ENCODE peak calls at places on chromosome 9, in nine cellular contexts. One of them, this sample, is unnamed.

GRCh38 chr9:36858805-36859375 is 175.2 kb downstream of the PAX5 start:
- DNase-seq in memory B cell: no peak
- DNase-seq in stimulated activated CD8-positive, alpha-beta memory T cell treated with anti-CD3 and anti-CD28 coated beads, Interleukin-2, amount 100 ng/mL, for 1 hour: no peak
- DNase-seq in pons: no peak
- DNase-seq in GM13976: no peak
- DNase-seq in GM12865: no peak
- DNase-seq in mesothelial cell of epicardium: no peak
- DNase-seq in amygdala: no peak
- DNase-seq in NCI-H345: no peak
- DNase-seq in this sample: no peak

GRCh38 chr9:74861773-74862172 is 25.9 kb downstream of the TRPM6 start:
- DNase-seq in memory B cell: no peak
- DNase-seq in stimulated activated CD8-positive, alpha-beta memory T cell treated with anti-CD3 and anti-CD28 coated beads, Interleukin-2, amount 100 ng/mL, for 1 hour: no peak
- DNase-seq in pons: no peak
- DNase-seq in GM13976: no peak
- DNase-seq in GM12865: no peak
- DNase-seq in mesothelial cell of epicardium: no peak
- DNase-seq in amygdala: no peak
- DNase-seq in NCI-H345: no peak
- DNase-seq in this sample: no peak

GRCh38 chr9:16530669-16531461 is 339.6 kb downstream of the BNC2 start:
- DNase-seq in memory B cell: no peak
- DNase-seq in stimulated activated CD8-positive, alpha-beta memory T cell treated with anti-CD3 and anti-CD28 coated beads, Interleukin-2, amount 100 ng/mL, for 1 hour: no peak
- DNase-seq in pons: no peak
- DNase-seq in GM13976: no peak
- DNase-seq in GM12865: peak
- DNase-seq in mesothelial cell of epicardium: no peak
- DNase-seq in amygdala: no peak
- DNase-seq in NCI-H345: no peak
- DNase-seq in this sample: no peak

GRCh38 chr9:8856686-8857329 is 1057.2 kb upstream of the DMAC1 start:
- DNase-seq in memory B cell: no peak
- DNase-seq in stimulated activated CD8-positive, alpha-beta memory T cell treated with anti-CD3 and anti-CD28 coated beads, Interleukin-2, amount 100 ng/mL, for 1 hour: no peak
- DNase-seq in pons: no peak
- DNase-seq in GM13976: no peak
- DNase-seq in GM12865: no peak
- DNase-seq in mesothelial cell of epicardium: peak
- DNase-seq in amygdala: no peak
- DNase-seq in NCI-H345: peak
- DNase-seq in this sample: no peak

GRCh38 chr9:135221951-135222631 is 134.6 kb downstream of the OLFM1 start:
- DNase-seq in memory B cell: no peak
- DNase-seq in stimulated activated CD8-positive, alpha-beta memory T cell treated with anti-CD3 and anti-CD28 coated beads, Interleukin-2, amount 100 ng/mL, for 1 hour: no peak
- DNase-seq in pons: no peak
- DNase-seq in GM13976: no peak
- DNase-seq in GM12865: peak
- DNase-seq in mesothelial cell of epicardium: no peak
- DNase-seq in amygdala: no peak
- DNase-seq in NCI-H345: peak
- DNase-seq in this sample: no peak

GRCh38 chr9:107138261-107138992 is 144.7 kb upstream of the RAD23B start:
- DNase-seq in memory B cell: no peak
- DNase-seq in stimulated activated CD8-positive, alpha-beta memory T cell treated with anti-CD3 and anti-CD28 coated beads, Interleukin-2, amount 100 ng/mL, for 1 hour: no peak
- DNase-seq in pons: no peak
- DNase-seq in GM13976: no peak
- DNase-seq in GM12865: no peak
- DNase-seq in mesothelial cell of epicardium: no peak
- DNase-seq in amygdala: no peak
- DNase-seq in NCI-H345: no peak
- DNase-seq in this sample: no peak

GRCh38 chr9:97781902-97782301 is 71.1 kb upstream of the FOXE1 start:
- DNase-seq in memory B cell: no peak
- DNase-seq in stimulated activated CD8-positive, alpha-beta memory T cell treated with anti-CD3 and anti-CD28 coated beads, Interleukin-2, amount 100 ng/mL, for 1 hour: no peak
- DNase-seq in pons: no peak
- DNase-seq in GM13976: no peak
- DNase-seq in GM12865: no peak
- DNase-seq in mesothelial cell of epicardium: no peak
- DNase-seq in amygdala: no peak
- DNase-seq in NCI-H345: no peak
- DNase-seq in this sample: no peak

GRCh38 chr9:36401897-36402480 is 1.9 kb upstream of the RNF38 start:
- DNase-seq in memory B cell: no peak
- DNase-seq in stimulated activated CD8-positive, alpha-beta memory T cell treated with anti-CD3 and anti-CD28 coated beads, Interleukin-2, amount 100 ng/mL, for 1 hour: no peak
- DNase-seq in pons: no peak
- DNase-seq in GM13976: no peak
- DNase-seq in GM12865: no peak
- DNase-seq in mesothelial cell of epicardium: no peak
- DNase-seq in amygdala: no peak
- DNase-seq in NCI-H345: no peak
- DNase-seq in this sample: no peak

GRCh38 chr9:281753-282645 is 67.3 kb downstream of the DOCK8 start:
- DNase-seq in memory B cell: no peak
- DNase-seq in stimulated activated CD8-positive, alpha-beta memory T cell treated with anti-CD3 and anti-CD28 coated beads, Interleukin-2, amount 100 ng/mL, for 1 hour: no peak
- DNase-seq in pons: no peak
- DNase-seq in GM13976: no peak
- DNase-seq in GM12865: no peak
- DNase-seq in mesothelial cell of epicardium: no peak
- DNase-seq in amygdala: no peak
- DNase-seq in NCI-H345: no peak
- DNase-seq in this sample: no peak

GRCh38 chr9:3980771-3981170 is 319.1 kb downstream of the GLIS3 start:
- DNase-seq in memory B cell: no peak
- DNase-seq in stimulated activated CD8-positive, alpha-beta memory T cell treated with anti-CD3 and anti-CD28 coated beads, Interleukin-2, amount 100 ng/mL, for 1 hour: no peak
- DNase-seq in pons: peak
- DNase-seq in GM13976: no peak
- DNase-seq in GM12865: no peak
- DNase-seq in mesothelial cell of epicardium: no peak
- DNase-seq in amygdala: no peak
- DNase-seq in NCI-H345: peak
- DNase-seq in this sample: peak

This sample was measured in kidney epithelial cell.